ENCODE peak calls at places on chromosomes 2 and 18, in four cellular contexts. T is H54, X is kidney glomerular epithelial cell, H is T-helper 22 cell. F is an unnamed sample.
A peak's percentile ranks its signal among the peaks of the same experiment; 100 is the strongest.

GRCh38 chr2:221844966-221845365 is 272.9 kb upstream of the EPHA4 start:
- DNase-seq in T (no peak), X (no peak), H (no peak), F (no peak)

GRCh38 chr2:18814387-18814786 is 225.0 kb upstream of the NT5C1B start:
- DNase-seq in T (no peak), X (peak; percentile 44), H (no peak), F (no peak)

GRCh38 chr2:55231546-55232083 is 478 bp downstream of the CLHC1 start:
- DNase-seq in T (peak; percentile 10), X (peak; percentile 67), H (no peak), F (no peak)

GRCh38 chr2:26401739-26402541 is at the start of gene DRC1:
- DNase-seq in T (peak; percentile 77), X (peak; percentile 65), H (no peak), F (no peak)

GRCh38 chr2:159617651-159618050 is 1.3 kb upstream of the BAZ2B start:
- DNase-seq in T (no peak), X (no peak), H (no peak), F (no peak)

GRCh38 chr2:96485751-96486643 is 19.2 kb downstream of the NEURL3 start:
- DNase-seq in T (peak; percentile 83), X (peak; percentile 90), H (peak; percentile 59), F (no peak)

GRCh38 chr2:74206180-74206688 is 7.8 kb downstream of the MTHFD2 start:
- DNase-seq in T (peak; percentile 26), X (no peak), H (no peak), F (no peak)

GRCh38 chr2:122422384-122422991 is 667.0 kb downstream of the TSN start:
- DNase-seq in T (no peak), X (no peak), H (no peak), F (no peak)

GRCh38 chr2:179235463-179236108 is 29.0 kb downstream of the SESTD1 start:
- DNase-seq in T (no peak), X (peak; percentile 82), H (no peak), F (no peak)

GRCh38 chr2:85277416-85278158 is 50.2 kb downstream of the TGOLN2 start:
- DNase-seq in T (no peak), X (no peak), H (no peak), F (no peak)

GRCh38 chr2:235917506-235917905 is 250.7 kb downstream of the GBX2 start:
- DNase-seq in T (no peak), X (no peak), H (no peak), F (no peak)

GRCh38 chr2:220871909-220872308 is 700.2 kb downstream of the EPHA4 start:
- DNase-seq in T (no peak), X (no peak), H (no peak), F (no peak)

GRCh38 chr2:38708900-38709321 is 42.2 kb downstream of the SRSF7 start:
- DNase-seq in T (no peak), X (no peak), H (no peak), F (no peak)

GRCh38 chr18:76499596-76500340 is 4.7 kb upstream of the ZNF516 start:
- DNase-seq in T (no peak), X (no peak), H (no peak), F (no peak)

GRCh38 chr2:43041661-43042360 is 184.6 kb downstream of the ZFP36L2 start:
- DNase-seq in T (peak; percentile 93), X (peak; percentile 88), H (no peak), F (peak; percentile 89)

GRCh38 chr2:68330691-68331090 is 10.9 kb upstream of the CNRIP1 start:
- DNase-seq in T (no peak), X (no peak), H (no peak), F (no peak)

GRCh38 chr18:31302991-31303390 is 15.0 kb upstream of the DSG1 start:
- DNase-seq in T (no peak), X (peak; percentile 75), H (no peak), F (no peak)

GRCh38 chr2:241980193-241980592 is 110.7 kb downstream of the RTP5 start:
- DNase-seq in T (no peak), X (no peak), H (no peak), F (no peak)

GRCh38 chr2:7190587-7191320 is 273.5 kb downstream of the RNF144A start:
- DNase-seq in T (no peak), X (no peak), H (no peak), F (no peak)

GRCh38 chr2:230068658-230069080 is at the start of gene SLC16A14:
- DNase-seq in T (peak; percentile 22), X (peak; percentile 56), H (no peak), F (peak; percentile 29)

GRCh38 chr18:77101410-77102245 is 31.0 kb downstream of the MBP start:
- DNase-seq in T (peak; percentile 38), X (peak; percentile 96), H (peak; percentile 36), F (peak; percentile 72)

GRCh38 chr2:160836755-160837154 is 323.5 kb upstream of the TANK start:
- DNase-seq in T (peak; percentile 10), X (peak; percentile 87), H (no peak), F (no peak)

GRCh38 chr2:20641123-20641985 is 9.5 kb downstream of the HS1BP3 start:
- DNase-seq in T (peak; percentile 71), X (peak; percentile 82), H (no peak), F (peak; percentile 75)

GRCh38 chr2:30276455-30276911 is 45.1 kb downstream of the LBH start:
- DNase-seq in T (no peak), X (no peak), H (no peak), F (no peak)

GRCh38 chr2:210568108-210568507 is 11.7 kb downstream of the CPS1 start:
- DNase-seq in T (no peak), X (no peak), H (no peak), F (no peak)

GRCh38 chr2:164609790-164610189 is 11.5 kb downstream of the GRB14 start:
- DNase-seq in T (no peak), X (no peak), H (no peak), F (no peak)

GRCh38 chr2:191404568-191404991 is 159.4 kb downstream of the MYO1B start:
- DNase-seq in T (no peak), X (no peak), H (no peak), F (no peak)

GRCh38 chr2:86068098-86069047 is 37.3 kb downstream of the POLR1A start:
- DNase-seq in T (no peak), X (no peak), H (no peak), F (no peak)

GRCh38 chr2:118668431-118669424 is 178.7 kb downstream of the EN1 start:
- DNase-seq in T (peak; percentile 29), X (peak; percentile 46), H (no peak), F (peak; percentile 53)

GRCh38 chr18:24296273-24296672 is 101.4 kb downstream of the OSBPL1A start:
- DNase-seq in T (no peak), X (no peak), H (no peak), F (no peak)

GRCh38 chr2:28268386-28268785 is 124.3 kb upstream of the FOSL2 start:
- DNase-seq in T (no peak), X (no peak), H (no peak), F (no peak)

GRCh38 chr18:72161686-72162085 is 382.5 kb downstream of the CBLN2 start:
- DNase-seq in T (no peak), X (no peak), H (no peak), F (no peak)

GRCh38 chr2:157229572-157229971 is 27.9 kb upstream of the GALNT5 start:
- DNase-seq in T (no peak), X (no peak), H (no peak), F (no peak)

GRCh38 chr18:12628706-12629702 is 28.9 kb downstream of the SPIRE1 start:
- DNase-seq in T (no peak), X (peak; percentile 54), H (no peak), F (no peak)

GRCh38 chr2:153311432-153311831 is 167.1 kb downstream of the RPRM start:
- DNase-seq in T (no peak), X (no peak), H (no peak), F (no peak)

GRCh38 chr2:60091311-60091710 is 462.1 kb downstream of the BCL11A start:
- DNase-seq in T (no peak), X (no peak), H (no peak), F (no peak)

F was measured in T1000.